ENCODE peak calls at places on chromosome 11, in four cellular contexts. One of them, this sample, is unnamed.

GRCh38 chr11:116725434-116726221 is 47.2 kb downstream of the BUD13 start:
- DNase-seq in COLO829: no peak
- DNase-seq in right lobe of liver: peak
- DNase-seq in T-cell: no peak
- DNase-seq in this sample: no peak

GRCh38 chr11:126391286-126391954 is 35.9 kb downstream of the ST3GAL4 start:
- DNase-seq in COLO829: no peak
- DNase-seq in right lobe of liver: no peak
- DNase-seq in T-cell: no peak
- DNase-seq in this sample: no peak

GRCh38 chr11:121351089-121351488 is 58.5 kb downstream of the SC5D start:
- DNase-seq in COLO829: no peak
- DNase-seq in right lobe of liver: no peak
- DNase-seq in T-cell: no peak
- DNase-seq in this sample: no peak

GRCh38 chr11:80023416-80023815 is 582.6 kb upstream of the TENM4 start:
- DNase-seq in COLO829: no peak
- DNase-seq in right lobe of liver: no peak
- DNase-seq in T-cell: no peak
- DNase-seq in this sample: no peak

GRCh38 chr11:20022363-20023081 is 137.8 kb downstream of the DBX1 start:
- DNase-seq in COLO829: no peak
- DNase-seq in right lobe of liver: peak
- DNase-seq in T-cell: no peak
- DNase-seq in this sample: no peak

GRCh38 chr11:12680246-12680939 is 6.2 kb downstream of the TEAD1 start:
- DNase-seq in COLO829: peak
- DNase-seq in right lobe of liver: no peak
- DNase-seq in T-cell: no peak
- DNase-seq in this sample: peak

GRCh38 chr11:130471731-130472433 is 23.4 kb downstream of the ADAMTS15 start:
- DNase-seq in COLO829: no peak
- DNase-seq in right lobe of liver: no peak
- DNase-seq in T-cell: no peak
- DNase-seq in this sample: no peak

GRCh38 chr11:19380375-19380774 is 139.6 kb upstream of the E2F8 start:
- DNase-seq in COLO829: peak
- DNase-seq in right lobe of liver: no peak
- DNase-seq in T-cell: no peak
- DNase-seq in this sample: peak